ENCODE peak calls at places on chromosomes 16 and 17, in six cellular contexts. U is H9, P is IMR-90, T is mesendoderm, W is mesenchymal stem cell, L is H1. H is an unnamed sample.
A peak's percentile ranks its signal among the peaks of the same experiment; 100 is the strongest.

GRCh38 chr16:24993722-24994686 is 21.2 kb downstream of the ARHGAP17 start:
- DNase-seq in W (peak; percentile 93), L (no peak), P (peak; percentile 96), U (no peak), T (peak; percentile 24), H (no peak)

GRCh38 chr16:82187829-82188228 is 17.8 kb upstream of the MPHOSPH6 start:
- DNase-seq in W (no peak), T (no peak), U (no peak), L (no peak), P (no peak), H (no peak)

GRCh38 chr17:956905-957304 is 22.7 kb downstream of the NXN start:
- DNase-seq in P (no peak), W (peak; percentile 83), T (no peak), U (no peak), L (no peak), H (no peak)

GRCh38 chr16:68750243-68750642 is 13.2 kb downstream of the CDH1 start:
- DNase-seq in P (no peak), U (no peak), L (no peak), T (no peak), W (no peak), H (no peak)

GRCh38 chr17:35214631-35215273 is 20.6 kb upstream of the SLC35G3 start:
- DNase-seq in W (no peak), P (no peak), L (no peak), T (no peak), U (no peak), H (no peak)

GRCh38 chr16:4101421-4102275 is 14.6 kb downstream of the ADCY9 start:
- DNase-seq in L (no peak), U (no peak), T (no peak), P (no peak), W (no peak), H (no peak)

GRCh38 chr16:72203401-72203800 is 31.4 kb upstream of the PMFBP1 start:
- DNase-seq in U (no peak), P (peak; percentile 4), T (no peak), W (peak; percentile 32), L (no peak), H (no peak)

GRCh38 chr17:968812-969766 is 10.5 kb downstream of the NXN start:
- DNase-seq in P (no peak), U (no peak), T (no peak), L (no peak), W (no peak), H (no peak)

GRCh38 chr17:18981642-18982424 is 22.7 kb downstream of the FAM83G start:
- DNase-seq in P (peak; percentile 82), W (peak; percentile 77), U (no peak), L (no peak), T (peak; percentile 74), H (no peak)

GRCh38 chr17:79011451-79012147 is 2.0 kb upstream of the CANT1 start:
- DNase-seq in T (peak; percentile 88), U (no peak), P (peak; percentile 85), L (no peak), W (peak; percentile 50), H (no peak)

GRCh38 chr16:49281843-49282642 is 405 bp upstream of the CBLN1 start:
- DNase-seq in P (peak; percentile 16), U (peak; percentile 92), L (peak; percentile 54), T (peak; percentile 97), W (peak; percentile 26), H (peak; percentile 98)

GRCh38 chr17:44909681-44910144 is 5.6 kb downstream of the GFAP start:
- DNase-seq in W (peak; percentile 68), L (no peak), U (no peak), T (no peak), P (peak; percentile 71), H (no peak)

GRCh38 chr16:23496826-23497542 is 13.3 kb downstream of the GGA2 start:
- DNase-seq in U (no peak), W (peak; percentile 24), P (peak; percentile 21), T (no peak), L (no peak), H (no peak)

GRCh38 chr17:39144414-39144813 is 7.0 kb downstream of the PLXDC1 start:
- DNase-seq in T (no peak), W (peak; percentile 48), U (no peak), P (peak; percentile 94), L (no peak), H (no peak)

GRCh38 chr16:75315907-75316306 is 64.5 kb upstream of the BCAR1 start:
- DNase-seq in L (no peak), W (no peak), T (no peak), U (no peak), P (no peak), H (no peak)

GRCh38 chr16:78744796-78745464 is 645.5 kb downstream of the WWOX start:
- DNase-seq in T (no peak), L (no peak), W (no peak), U (no peak), P (no peak), H (no peak)

GRCh38 chr16:27515874-27516353 is 33.8 kb downstream of the GTF3C1 start:
- DNase-seq in W (peak; percentile 33), U (peak; percentile 74), L (peak; percentile 39), P (no peak), T (peak; percentile 68), H (peak; percentile 3)

GRCh38 chr17:19508327-19508867 is 25.3 kb upstream of the SLC47A1 start:
- DNase-seq in T (peak; percentile 56), W (no peak), U (peak; percentile 69), P (no peak), L (no peak), H (no peak)

GRCh38 chr17:77107506-77108433 is 33.0 kb upstream of the SEC14L1 start:
- DNase-seq in W (peak; percentile 64), T (no peak), U (no peak), P (peak; percentile 39), L (no peak), H (no peak)

GRCh38 chr16:50386819-50387218 is 18.0 kb upstream of the BRD7 start:
- DNase-seq in L (no peak), T (no peak), P (no peak), W (no peak), U (no peak), H (no peak)

GRCh38 chr17:78366109-78366848 is 6.4 kb upstream of the SOCS3 start:
- DNase-seq in P (no peak), W (peak; percentile 39), L (no peak), T (peak; percentile 53), U (peak; percentile 66), H (no peak)

GRCh38 chr17:61128671-61129115 is 270.9 kb upstream of the TBX2 start:
- DNase-seq in U (no peak), P (peak; percentile 52), T (no peak), W (no peak), L (no peak), H (no peak)

GRCh38 chr17:48012151-48012520 is 25.5 kb downstream of the COPZ2 start:
- DNase-seq in T (peak; percentile 81), L (no peak), P (no peak), U (peak; percentile 87), W (no peak), H (no peak)

GRCh38 chr17:4533522-4534502 is 21.4 kb downstream of the MYBBP1A start:
- DNase-seq in P (no peak), W (no peak), U (no peak), T (no peak), L (no peak), H (no peak)

GRCh38 chr16:58378401-58378800 is 13.9 kb upstream of the GINS3 start:
- DNase-seq in P (no peak), U (no peak), T (no peak), W (no peak), L (no peak), H (no peak)

GRCh38 chr17:2383628-2384167 is 17.2 kb downstream of the MNT start:
- DNase-seq in U (no peak), W (no peak), T (no peak), L (no peak), P (no peak), H (no peak)
- H2BK5ac ChIP-seq in U (no peak overlapping the region), W (no peak overlapping the region), T (no peak overlapping the region), L (no peak overlapping the region), P (no peak overlapping the region), H (peak overlapping the region; percentile 45)

DNA sequence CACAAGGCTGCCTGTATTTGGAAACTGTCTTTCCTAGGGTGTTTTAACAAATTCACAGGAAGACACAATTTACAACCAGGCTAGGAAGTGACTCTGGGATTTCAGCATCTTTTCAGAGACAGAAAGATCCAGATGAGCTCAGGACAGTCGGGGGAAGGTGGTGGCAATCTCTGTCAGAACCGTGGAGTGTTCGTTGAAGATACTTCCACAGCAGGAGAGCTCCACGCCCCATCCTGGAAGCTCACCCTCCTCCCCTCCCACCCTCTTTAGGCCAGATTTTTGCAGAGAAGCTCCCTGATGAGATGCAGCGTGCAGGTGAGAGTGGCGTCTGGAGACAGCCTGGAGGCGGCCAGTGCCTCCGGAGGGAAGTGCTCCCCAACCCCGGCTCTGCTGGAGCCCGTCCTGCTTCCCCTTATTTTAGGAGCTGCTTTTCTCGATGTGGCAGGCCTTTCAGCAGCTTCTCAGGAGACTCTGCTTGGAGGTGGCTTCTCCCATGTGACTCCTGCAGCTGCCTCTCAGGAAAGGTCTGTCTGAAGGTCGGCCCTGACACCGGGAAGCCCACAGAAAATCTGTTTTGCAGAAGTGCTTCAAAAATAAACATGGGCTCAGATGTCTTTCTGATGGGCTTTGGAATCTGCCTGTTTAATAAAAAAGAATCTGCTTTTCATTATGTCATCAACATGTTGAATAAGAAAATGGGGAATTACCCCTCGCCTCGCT is 186.4 kb upstream of the CHMP6 start:
- DNase-seq in U (peak; percentile 33), W (no peak), T (peak; percentile 40), P (peak; percentile 74), L (no peak), H (no peak)
- H2BK15ac ChIP-seq in U (no peak overlapping the region), W (no peak overlapping the region), T (no peak overlapping the region), P (no peak overlapping the region), L (no peak overlapping the region), H (no peak overlapping the region)

GRCh38 chr17:27491713-27492190 is 35.5 kb downstream of the KSR1 start:
- DNase-seq in T (peak; percentile 42), P (no peak), L (no peak), W (no peak), U (no peak), H (no peak)
- H3K4me2 ChIP-seq in T (no peak overlapping the region), P (no peak overlapping the region), L (no peak overlapping the region), W (no peak overlapping the region), U (no peak overlapping the region), H (peak overlapping the region; percentile 2)

GRCh38 chr17:71966459-71967313 is 154.1 kb upstream of the SOX9 start:
- DNase-seq in L (no peak), T (no peak), W (no peak), U (no peak), P (no peak), H (no peak)

GRCh38 chr17:71963341-71963740 is 157.5 kb upstream of the SOX9 start:
- DNase-seq in L (no peak), T (no peak), W (no peak), P (no peak), U (no peak), H (no peak)

GRCh38 chr17:71964559-71964958 is 156.3 kb upstream of the SOX9 start:
- DNase-seq in W (no peak), U (no peak), T (no peak), P (no peak), L (no peak), H (no peak)

GRCh38 chr17:71966055-71966454 is 154.8 kb upstream of the SOX9 start:
- DNase-seq in T (no peak), U (no peak), W (no peak), P (no peak), L (no peak), H (no peak)

DNA sequence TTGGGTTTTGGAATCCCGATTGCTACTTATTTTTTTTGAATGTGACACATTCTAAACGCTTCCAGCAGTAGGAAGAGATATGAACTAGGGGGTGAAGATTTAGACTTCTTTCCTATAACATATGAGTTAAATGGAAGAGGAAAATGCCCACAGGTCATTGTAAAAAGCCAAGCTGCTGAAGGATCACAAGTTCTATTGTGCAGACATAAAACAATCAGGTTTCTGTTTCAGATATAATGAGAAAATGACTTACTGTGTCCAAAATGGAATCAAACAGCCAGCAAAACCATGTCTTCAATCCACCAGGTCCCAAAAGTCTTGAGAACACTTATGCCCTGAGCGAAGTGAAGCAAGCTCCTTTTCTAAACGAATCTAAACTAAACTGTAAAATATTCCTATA is 157.0 kb upstream of the SOX9 start:
- DNase-seq in L (no peak), T (no peak), W (no peak), P (no peak), U (no peak), H (no peak)
- H2BK5ac ChIP-seq in L (no peak overlapping the region), T (no peak overlapping the region), W (no peak overlapping the region), P (no peak overlapping the region), U (no peak overlapping the region), H (no peak overlapping the region)